ENCODE peak calls at places on chromosomes 7 and 10, in four cellular contexts. One of them, this sample, is unnamed.

GRCh38 chr10:12681250-12681649 is 320.3 kb downstream of the CCDC3 start:
- ATAC-seq in stimulated activated naive CD8-positive, alpha-beta T cell treated with anti-CD3 and anti-CD28 coated beads, Interleukin-15, Interleukin-2, amounts not matched to agents 100 U/mL and 50 U/mL, for 24 hours: no peak
- ATAC-seq in right cardiac atrium: no peak
- ATAC-seq in T-cell: peak
- ATAC-seq in this sample: no peak

GRCh38 chr10:43861966-43862751 is 213.5 kb upstream of the ZNF32 start:
- ATAC-seq in stimulated activated naive CD8-positive, alpha-beta T cell treated with anti-CD3 and anti-CD28 coated beads, Interleukin-15, Interleukin-2, amounts not matched to agents 100 U/mL and 50 U/mL, for 24 hours: no peak
- ATAC-seq in right cardiac atrium: no peak
- ATAC-seq in T-cell: no peak
- ATAC-seq in this sample: peak

GRCh38 chr7:139614886-139615285 is 91.4 kb downstream of the CLEC2L start:
- ATAC-seq in stimulated activated naive CD8-positive, alpha-beta T cell treated with anti-CD3 and anti-CD28 coated beads, Interleukin-15, Interleukin-2, amounts not matched to agents 100 U/mL and 50 U/mL, for 24 hours: no peak
- ATAC-seq in right cardiac atrium: no peak
- ATAC-seq in T-cell: no peak
- ATAC-seq in this sample: no peak

GRCh38 chr7:151260883-151261282 is 12.4 kb upstream of the SMARCD3 start:
- ATAC-seq in stimulated activated naive CD8-positive, alpha-beta T cell treated with anti-CD3 and anti-CD28 coated beads, Interleukin-15, Interleukin-2, amounts not matched to agents 100 U/mL and 50 U/mL, for 24 hours: no peak
- ATAC-seq in right cardiac atrium: no peak
- ATAC-seq in T-cell: no peak
- ATAC-seq in this sample: no peak

GRCh38 chr10:60735244-60735643 is 43.0 kb upstream of the CDK1 start:
- ATAC-seq in stimulated activated naive CD8-positive, alpha-beta T cell treated with anti-CD3 and anti-CD28 coated beads, Interleukin-15, Interleukin-2, amounts not matched to agents 100 U/mL and 50 U/mL, for 24 hours: no peak
- ATAC-seq in right cardiac atrium: no peak
- ATAC-seq in T-cell: no peak
- ATAC-seq in this sample: no peak

GRCh38 chr7:115124409-115124939 is 202.6 kb downstream of the MDFIC start:
- ATAC-seq in stimulated activated naive CD8-positive, alpha-beta T cell treated with anti-CD3 and anti-CD28 coated beads, Interleukin-15, Interleukin-2, amounts not matched to agents 100 U/mL and 50 U/mL, for 24 hours: no peak
- ATAC-seq in right cardiac atrium: peak
- ATAC-seq in T-cell: no peak
- ATAC-seq in this sample: no peak

GRCh38 chr10:24306507-24306875 is 97.6 kb downstream of the KIAA1217 start:
- ATAC-seq in stimulated activated naive CD8-positive, alpha-beta T cell treated with anti-CD3 and anti-CD28 coated beads, Interleukin-15, Interleukin-2, amounts not matched to agents 100 U/mL and 50 U/mL, for 24 hours: no peak
- ATAC-seq in right cardiac atrium: peak
- ATAC-seq in T-cell: no peak
- ATAC-seq in this sample: no peak

GRCh38 chr7:23713285-23714235 is 3.5 kb downstream of the STK31 start:
- ATAC-seq in stimulated activated naive CD8-positive, alpha-beta T cell treated with anti-CD3 and anti-CD28 coated beads, Interleukin-15, Interleukin-2, amounts not matched to agents 100 U/mL and 50 U/mL, for 24 hours: no peak
- ATAC-seq in right cardiac atrium: no peak
- ATAC-seq in T-cell: no peak
- ATAC-seq in this sample: no peak

GRCh38 chr7:143988986-143989745 is 11.0 kb upstream of the OR6B1 start:
- ATAC-seq in stimulated activated naive CD8-positive, alpha-beta T cell treated with anti-CD3 and anti-CD28 coated beads, Interleukin-15, Interleukin-2, amounts not matched to agents 100 U/mL and 50 U/mL, for 24 hours: no peak
- ATAC-seq in right cardiac atrium: no peak
- ATAC-seq in T-cell: no peak
- ATAC-seq in this sample: no peak

GRCh38 chr10:34633346-34633745 is 181.8 kb downstream of the PARD3 start:
- ATAC-seq in stimulated activated naive CD8-positive, alpha-beta T cell treated with anti-CD3 and anti-CD28 coated beads, Interleukin-15, Interleukin-2, amounts not matched to agents 100 U/mL and 50 U/mL, for 24 hours: no peak
- ATAC-seq in right cardiac atrium: no peak
- ATAC-seq in T-cell: no peak
- ATAC-seq in this sample: no peak

GRCh38 chr10:103125323-103126267 is 67.5 kb downstream of the NT5C2 start:
- ATAC-seq in stimulated activated naive CD8-positive, alpha-beta T cell treated with anti-CD3 and anti-CD28 coated beads, Interleukin-15, Interleukin-2, amounts not matched to agents 100 U/mL and 50 U/mL, for 24 hours: peak
- ATAC-seq in right cardiac atrium: no peak
- ATAC-seq in T-cell: no peak
- ATAC-seq in this sample: peak

GRCh38 chr10:130740166-130740565 is 571.4 kb downstream of the TCERG1L start:
- ATAC-seq in stimulated activated naive CD8-positive, alpha-beta T cell treated with anti-CD3 and anti-CD28 coated beads, Interleukin-15, Interleukin-2, amounts not matched to agents 100 U/mL and 50 U/mL, for 24 hours: no peak
- ATAC-seq in right cardiac atrium: no peak
- ATAC-seq in T-cell: no peak
- ATAC-seq in this sample: no peak

GRCh38 chr10:62632071-62632809 is 172.3 kb upstream of the ADO start:
- ATAC-seq in stimulated activated naive CD8-positive, alpha-beta T cell treated with anti-CD3 and anti-CD28 coated beads, Interleukin-15, Interleukin-2, amounts not matched to agents 100 U/mL and 50 U/mL, for 24 hours: peak
- ATAC-seq in right cardiac atrium: peak
- ATAC-seq in T-cell: peak
- ATAC-seq in this sample: peak

GRCh38 chr7:519429-519973 is at the start of gene PDGFA:
- ATAC-seq in stimulated activated naive CD8-positive, alpha-beta T cell treated with anti-CD3 and anti-CD28 coated beads, Interleukin-15, Interleukin-2, amounts not matched to agents 100 U/mL and 50 U/mL, for 24 hours: peak
- ATAC-seq in right cardiac atrium: no peak
- ATAC-seq in T-cell: peak
- ATAC-seq in this sample: peak

GRCh38 chr7:106405697-106406141 is 120.9 kb upstream of the NAMPT start:
- ATAC-seq in stimulated activated naive CD8-positive, alpha-beta T cell treated with anti-CD3 and anti-CD28 coated beads, Interleukin-15, Interleukin-2, amounts not matched to agents 100 U/mL and 50 U/mL, for 24 hours: peak
- ATAC-seq in right cardiac atrium: no peak
- ATAC-seq in T-cell: no peak
- ATAC-seq in this sample: peak

GRCh38 chr7:90425376-90425775 is 22.1 kb downstream of the CLDN12 start:
- ATAC-seq in stimulated activated naive CD8-positive, alpha-beta T cell treated with anti-CD3 and anti-CD28 coated beads, Interleukin-15, Interleukin-2, amounts not matched to agents 100 U/mL and 50 U/mL, for 24 hours: peak
- ATAC-seq in right cardiac atrium: no peak
- ATAC-seq in T-cell: no peak
- ATAC-seq in this sample: peak

GRCh38 chr7:5497158-5498103 is 73.8 kb upstream of the TNRC18 start:
- ATAC-seq in stimulated activated naive CD8-positive, alpha-beta T cell treated with anti-CD3 and anti-CD28 coated beads, Interleukin-15, Interleukin-2, amounts not matched to agents 100 U/mL and 50 U/mL, for 24 hours: peak
- ATAC-seq in right cardiac atrium: no peak
- ATAC-seq in T-cell: peak
- ATAC-seq in this sample: no peak

GRCh38 chr7:142508251-142508650 is 241.0 kb upstream of the PRSS1 start:
- ATAC-seq in stimulated activated naive CD8-positive, alpha-beta T cell treated with anti-CD3 and anti-CD28 coated beads, Interleukin-15, Interleukin-2, amounts not matched to agents 100 U/mL and 50 U/mL, for 24 hours: peak
- ATAC-seq in right cardiac atrium: no peak
- ATAC-seq in T-cell: peak
- ATAC-seq in this sample: peak

GRCh38 chr7:112067205-112067604 is 139.0 kb downstream of the DOCK4 start:
- ATAC-seq in stimulated activated naive CD8-positive, alpha-beta T cell treated with anti-CD3 and anti-CD28 coated beads, Interleukin-15, Interleukin-2, amounts not matched to agents 100 U/mL and 50 U/mL, for 24 hours: no peak
- ATAC-seq in right cardiac atrium: no peak
- ATAC-seq in T-cell: no peak
- ATAC-seq in this sample: no peak

GRCh38 chr10:61024801-61025201 is 80.8 kb upstream of the RHOBTB1 start:
- ATAC-seq in stimulated activated naive CD8-positive, alpha-beta T cell treated with anti-CD3 and anti-CD28 coated beads, Interleukin-15, Interleukin-2, amounts not matched to agents 100 U/mL and 50 U/mL, for 24 hours: no peak
- ATAC-seq in right cardiac atrium: no peak
- ATAC-seq in T-cell: no peak
- ATAC-seq in this sample: no peak

GRCh38 chr10:122276611-122277205 is 5.6 kb downstream of the BTBD16 start:
- ATAC-seq in stimulated activated naive CD8-positive, alpha-beta T cell treated with anti-CD3 and anti-CD28 coated beads, Interleukin-15, Interleukin-2, amounts not matched to agents 100 U/mL and 50 U/mL, for 24 hours: no peak
- ATAC-seq in right cardiac atrium: no peak
- ATAC-seq in T-cell: no peak
- ATAC-seq in this sample: no peak

GRCh38 chr7:144032483-144032882 is 16.3 kb upstream of the OR2A5 start:
- ATAC-seq in stimulated activated naive CD8-positive, alpha-beta T cell treated with anti-CD3 and anti-CD28 coated beads, Interleukin-15, Interleukin-2, amounts not matched to agents 100 U/mL and 50 U/mL, for 24 hours: no peak
- ATAC-seq in right cardiac atrium: no peak
- ATAC-seq in T-cell: no peak
- ATAC-seq in this sample: no peak

GRCh38 chr10:119493155-119493554 is 49.4 kb downstream of the RGS10 start:
- ATAC-seq in stimulated activated naive CD8-positive, alpha-beta T cell treated with anti-CD3 and anti-CD28 coated beads, Interleukin-15, Interleukin-2, amounts not matched to agents 100 U/mL and 50 U/mL, for 24 hours: no peak
- ATAC-seq in right cardiac atrium: peak
- ATAC-seq in T-cell: no peak
- ATAC-seq in this sample: no peak

GRCh38 chr7:4144801-4145470 is 537.2 kb upstream of the FOXK1 start:
- ATAC-seq in stimulated activated naive CD8-positive, alpha-beta T cell treated with anti-CD3 and anti-CD28 coated beads, Interleukin-15, Interleukin-2, amounts not matched to agents 100 U/mL and 50 U/mL, for 24 hours: no peak
- ATAC-seq in right cardiac atrium: peak
- ATAC-seq in T-cell: no peak
- ATAC-seq in this sample: no peak

GRCh38 chr10:120221873-120222485 is 235.0 kb upstream of the PLPP4 start:
- ATAC-seq in stimulated activated naive CD8-positive, alpha-beta T cell treated with anti-CD3 and anti-CD28 coated beads, Interleukin-15, Interleukin-2, amounts not matched to agents 100 U/mL and 50 U/mL, for 24 hours: no peak
- ATAC-seq in right cardiac atrium: no peak
- ATAC-seq in T-cell: no peak
- ATAC-seq in this sample: no peak

GRCh38 chr10:76432274-76433012 is 1001.0 kb downstream of the LRMDA start:
- ATAC-seq in stimulated activated naive CD8-positive, alpha-beta T cell treated with anti-CD3 and anti-CD28 coated beads, Interleukin-15, Interleukin-2, amounts not matched to agents 100 U/mL and 50 U/mL, for 24 hours: no peak
- ATAC-seq in right cardiac atrium: peak
- ATAC-seq in T-cell: no peak
- ATAC-seq in this sample: no peak

GRCh38 chr10:123357363-123358075 is 203.3 kb downstream of the BUB3 start:
- ATAC-seq in stimulated activated naive CD8-positive, alpha-beta T cell treated with anti-CD3 and anti-CD28 coated beads, Interleukin-15, Interleukin-2, amounts not matched to agents 100 U/mL and 50 U/mL, for 24 hours: no peak
- ATAC-seq in right cardiac atrium: no peak
- ATAC-seq in T-cell: no peak
- ATAC-seq in this sample: no peak

GRCh38 chr7:28069788-28070187 is 110.8 kb downstream of the JAZF1 start:
- ATAC-seq in stimulated activated naive CD8-positive, alpha-beta T cell treated with anti-CD3 and anti-CD28 coated beads, Interleukin-15, Interleukin-2, amounts not matched to agents 100 U/mL and 50 U/mL, for 24 hours: no peak
- ATAC-seq in right cardiac atrium: peak
- ATAC-seq in T-cell: no peak
- ATAC-seq in this sample: no peak

GRCh38 chr7:148865283-148865682 is 18.8 kb downstream of the EZH2 start:
- ATAC-seq in stimulated activated naive CD8-positive, alpha-beta T cell treated with anti-CD3 and anti-CD28 coated beads, Interleukin-15, Interleukin-2, amounts not matched to agents 100 U/mL and 50 U/mL, for 24 hours: peak
- ATAC-seq in right cardiac atrium: no peak
- ATAC-seq in T-cell: no peak
- ATAC-seq in this sample: no peak

GRCh38 chr10:73247509-73248258 is 629 bp upstream of the DNAJC9 start:
- ATAC-seq in stimulated activated naive CD8-positive, alpha-beta T cell treated with anti-CD3 and anti-CD28 coated beads, Interleukin-15, Interleukin-2, amounts not matched to agents 100 U/mL and 50 U/mL, for 24 hours: no peak
- ATAC-seq in right cardiac atrium: no peak
- ATAC-seq in T-cell: no peak
- ATAC-seq in this sample: no peak

This sample was measured in activated T-helper 17 cell treated with anti-CD3 and anti-CD28 coated beads, Interleukin-2, amount 50 U/mL, for 72 hours.